ENCODE peak calls at places on chromosomes 6 and 20, in seven cellular contexts. R is tibial artery, F is left ventricle myocardium inferior, K is PC-9, P is astrocyte of the spinal cord, E is body of pancreas, O is heart left ventricle. G is an unnamed sample.

GRCh38 chr20:47758517-47759450 is 26.5 kb downstream of the SULF2 start:
- DNase-seq in R (no peak), F (no peak), K (no peak), P (no peak), E (no peak), O (no peak), G (peak)

GRCh38 chr6:13302751-13303667 is 25.3 kb downstream of the TBC1D7 start:
- DNase-seq in R (peak), F (peak), K (peak), P (peak), E (peak), O (peak), G (peak)

GRCh38 chr6:4672772-4673171 is 103.4 kb upstream of the CDYL start:
- DNase-seq in R (no peak), F (no peak), K (no peak), P (no peak), E (no peak), O (no peak), G (no peak)

GRCh38 chr20:11919046-11919445 is 1.4 kb downstream of the BTBD3 start:
- DNase-seq in R (no peak), F (peak), K (no peak), P (peak), E (peak), O (peak), G (no peak)

GRCh38 chr20:5657190-5657872 is 92.9 kb upstream of the SHLD1 start:
- DNase-seq in R (peak), F (peak), K (peak), P (peak), E (peak), O (peak), G (no peak)

GRCh38 chr6:72218125-72218524 is 331.8 kb downstream of the RIMS1 start:
- DNase-seq in R (no peak), F (no peak), K (no peak), P (peak), E (peak), O (no peak), G (peak)

GRCh38 chr6:14059791-14060436 is 57.7 kb upstream of the CD83 start:
- DNase-seq in R (no peak), F (peak), K (peak), P (no peak), E (peak), O (peak), G (no peak)

GRCh38 chr20:16477632-16478031 is 95.6 kb downstream of the KIF16B start:
- DNase-seq in R (no peak), F (no peak), K (no peak), P (no peak), E (no peak), O (no peak), G (no peak)

GRCh38 chr6:27141472-27142015 is 106.0 kb upstream of the PRSS16 start:
- DNase-seq in R (no peak), F (no peak), K (no peak), P (no peak), E (no peak), O (no peak), G (no peak)

GRCh38 chr6:27139753-27140522 is 107.6 kb upstream of the PRSS16 start:
- DNase-seq in R (no peak), F (no peak), K (no peak), P (peak), E (no peak), O (no peak), G (peak)

GRCh38 chr6:27143474-27144026 is 104.0 kb upstream of the PRSS16 start:
- DNase-seq in R (no peak), F (no peak), K (no peak), P (no peak), E (no peak), O (no peak), G (no peak)

GRCh38 chr6:27138837-27139752 is 108.4 kb upstream of the PRSS16 start:
- DNase-seq in R (no peak), F (peak), K (peak), P (peak), E (no peak), O (peak), G (peak)

DNA sequence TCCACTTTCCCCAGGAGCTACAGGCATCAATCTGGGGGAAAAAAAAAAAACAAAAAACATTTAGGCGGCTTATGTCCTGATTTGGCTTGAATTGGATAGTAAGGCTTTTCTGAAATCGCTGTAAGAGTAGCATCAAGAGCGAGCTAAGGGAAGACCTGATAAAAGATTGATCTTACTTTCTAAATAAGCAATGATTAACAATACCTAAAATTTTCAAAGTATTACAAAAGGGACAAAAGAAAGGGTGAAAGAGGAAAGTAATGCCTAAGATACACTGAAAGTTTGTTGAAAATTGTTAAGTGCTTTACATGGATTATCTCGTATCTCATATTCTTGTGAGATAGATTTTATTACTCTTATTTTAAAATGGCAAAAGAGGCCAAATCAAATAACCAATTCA is 106.5 kb upstream of the PRSS16 start:
- DNase-seq in R (no peak), F (no peak), K (no peak), P (no peak), E (no peak), O (no peak), G (no peak)
- H3K4me3 ChIP-seq in R (no peak), F (no peak), K (peak), P (no peak), E (no peak), O (no peak), G (peak)

DNA sequence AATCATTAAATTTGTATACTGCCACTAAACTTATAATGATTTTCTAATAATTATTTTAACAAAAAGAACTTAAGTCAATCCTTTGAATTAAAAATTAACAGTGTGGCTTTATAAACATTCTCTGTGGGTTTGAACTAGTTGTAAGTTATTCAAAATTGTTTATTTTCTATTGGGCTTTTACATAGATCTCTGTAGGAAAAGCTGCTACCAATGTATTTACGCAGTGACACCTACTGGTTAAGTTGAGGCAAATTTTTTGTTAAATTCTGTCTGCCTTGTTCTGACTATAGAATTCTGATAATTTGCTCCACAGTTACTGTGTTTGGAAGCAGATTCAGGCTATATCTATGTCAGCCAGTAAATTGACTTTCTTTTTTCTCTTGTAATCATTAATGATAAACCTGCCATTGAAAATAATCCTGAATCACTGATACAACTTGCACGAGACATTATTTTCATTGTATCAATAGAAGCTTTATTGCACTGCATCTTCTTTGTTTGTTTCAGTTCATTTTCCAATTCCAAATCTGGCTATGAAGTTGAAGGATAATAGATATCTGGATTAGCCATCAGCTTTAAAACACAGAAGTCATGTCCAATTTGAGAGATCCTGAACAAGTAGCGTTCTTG is 66.0 kb upstream of the UTRN start:
- DNase-seq in R (no peak), F (no peak), K (peak), P (peak), E (no peak), O (no peak), G (peak)
- TF ChIP-seq CTCF in R (peak), F (peak), K (peak), P (peak), E (peak), O (peak), G (peak)

GRCh38 chr6:93571341-93571740 is 152.0 kb upstream of the EPHA7 start:
- DNase-seq in R (no peak), F (no peak), K (no peak), P (no peak), E (no peak), O (no peak), G (no peak)

GRCh38 chr6:93581371-93581770 is 162.0 kb upstream of the EPHA7 start:
- DNase-seq in R (no peak), F (no peak), K (no peak), P (no peak), E (no peak), O (no peak), G (no peak)

GRCh38 chr6:93580441-93580840 is 161.1 kb upstream of the EPHA7 start:
- DNase-seq in R (no peak), F (no peak), K (no peak), P (no peak), E (no peak), O (no peak), G (no peak)

DNA sequence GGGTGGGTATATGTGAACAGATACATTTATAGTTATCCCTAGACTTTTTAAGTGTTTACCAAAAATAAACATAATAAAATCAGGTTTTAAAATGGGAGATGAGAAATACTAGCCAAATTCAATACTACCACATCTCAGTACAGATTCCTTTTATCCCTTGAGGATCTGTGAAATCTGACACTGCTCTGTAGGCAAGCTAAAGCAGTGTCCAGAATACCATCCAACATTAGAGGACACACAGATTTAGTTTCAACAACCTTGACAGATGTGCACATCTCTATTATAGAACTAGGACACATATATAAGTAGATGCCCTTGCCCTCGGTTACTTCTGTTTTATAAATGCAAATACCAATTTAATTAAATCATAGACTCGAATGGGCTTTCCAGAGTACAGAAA is 156.1 kb upstream of the EPHA7 start:
- DNase-seq in R (no peak), F (no peak), K (no peak), P (no peak), E (no peak), O (no peak), G (no peak)
- H3K4me3 ChIP-seq in R (no peak), F (no peak), K (no peak), P (no peak), E (no peak), O (no peak), G (no peak)

DNA sequence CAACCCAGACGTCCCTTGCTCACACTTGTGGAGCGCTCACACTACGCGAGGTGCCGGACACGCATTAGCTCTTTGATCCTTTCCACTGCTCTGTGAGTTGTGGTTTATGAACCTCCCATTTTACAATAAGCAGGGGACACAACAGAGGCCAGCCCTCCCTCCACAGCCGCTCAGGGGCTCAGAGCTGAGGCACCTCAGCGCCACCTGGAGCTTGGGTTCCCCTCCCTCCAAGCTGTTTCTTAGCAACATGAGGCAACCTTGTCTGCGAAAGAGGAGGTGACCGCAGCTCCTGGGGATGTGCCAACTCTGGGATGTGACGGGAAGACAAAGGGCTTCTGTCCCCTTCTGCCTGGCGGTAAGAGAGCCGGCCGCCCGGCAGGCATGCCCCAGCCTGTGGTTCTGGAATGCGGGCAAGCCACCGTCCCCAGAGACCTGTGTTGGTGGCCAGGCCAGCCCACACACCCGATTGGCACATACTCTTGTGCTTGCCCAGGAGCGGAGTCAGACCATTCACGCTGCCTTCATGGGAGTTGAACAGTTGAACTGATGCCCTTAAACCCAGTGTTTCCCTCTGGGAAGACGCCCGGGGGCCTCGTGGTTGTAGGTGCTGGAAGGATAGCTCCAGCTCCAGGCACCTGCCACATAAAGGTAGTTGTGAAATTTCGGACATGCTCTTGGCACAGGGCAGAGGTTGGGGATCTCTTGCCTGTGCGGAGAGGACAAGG is 44.5 kb downstream of the RBM38 start:
- DNase-seq in R (peak), F (peak), K (peak), P (peak), E (peak), O (peak), G (peak)
- TF ChIP-seq CTCF in R (no peak), F (no peak), K (no peak), P (no peak), E (no peak), O (no peak), G (peak)

GRCh38 chr6:32189742-32190053 is 304 bp downstream of the PBX2 start:
- DNase-seq in R (no peak), F (peak), K (no peak), P (no peak), E (no peak), O (no peak), G (no peak)

GRCh38 chr6:32191696-32192607 is 491 bp downstream of the GPSM3 start:
- DNase-seq in R (no peak), F (no peak), K (no peak), P (no peak), E (peak), O (no peak), G (no peak)

GRCh38 chr6:32190054-32190945 is at the start of gene PBX2:
- DNase-seq in R (peak), F (peak), K (peak), P (peak), E (peak), O (peak), G (peak)

GRCh38 chr6:32192608-32193039 is at the start of gene GPSM3:
- DNase-seq in R (no peak), F (peak), K (no peak), P (no peak), E (no peak), O (peak), G (peak)

DNA sequence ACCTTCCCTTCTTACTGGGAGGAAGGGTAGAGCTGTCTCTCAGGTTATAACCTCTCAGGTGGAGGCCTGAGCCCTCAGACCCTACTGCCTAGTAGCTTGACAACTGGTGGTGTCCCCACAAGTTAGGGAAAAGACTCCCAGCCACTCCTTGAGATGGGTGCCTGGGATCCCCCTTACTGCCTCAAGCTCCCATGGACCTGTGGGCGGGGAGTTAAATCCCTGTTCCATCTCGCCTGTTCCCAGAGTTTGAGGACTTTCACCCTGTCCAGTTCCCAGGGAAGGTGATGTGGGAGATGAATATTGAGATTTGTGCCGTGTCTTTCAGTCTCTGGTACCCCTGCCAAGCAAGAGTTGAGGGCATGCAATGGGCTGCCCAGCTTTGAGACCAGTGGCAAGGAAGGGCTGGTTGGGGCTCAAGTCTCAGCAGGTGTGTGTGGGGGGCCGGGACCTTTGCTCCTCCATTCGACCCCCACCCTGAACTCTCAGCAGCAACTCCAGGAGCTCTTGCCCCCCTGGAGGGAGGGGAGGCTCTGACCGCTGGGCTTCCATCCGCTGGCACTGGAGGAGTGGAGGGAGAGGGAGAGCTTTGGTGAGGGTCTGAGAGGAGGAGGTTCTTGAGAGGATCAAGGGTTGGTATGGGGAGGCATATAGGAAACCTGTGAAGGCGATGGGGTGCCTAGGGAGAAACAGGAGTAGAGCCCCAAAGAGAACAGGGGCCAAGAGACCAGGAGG is 1.1 kb upstream of the PBX2 start:
- DNase-seq in R (no peak), F (no peak), K (no peak), P (no peak), E (no peak), O (no peak), G (no peak)
- H3K4me3 ChIP-seq in R (peak), F (peak), K (no peak), P (peak), E (no peak), O (peak), G (peak)

GRCh38 chr20:45400346-45401031 is 7.6 kb upstream of the DBNDD2 start:
- DNase-seq in R (no peak), F (no peak), K (no peak), P (no peak), E (no peak), O (no peak), G (no peak)
- TF ChIP-seq CTCF in R (no peak), F (no peak), K (no peak), P (no peak), E (no peak), O (no peak), G (no peak)

GRCh38 chr20:3751664-3752385 is 15.7 kb downstream of the ADISSP start:
- DNase-seq in R (peak), F (peak), K (no peak), P (no peak), E (peak), O (peak), G (no peak)

GRCh38 chr20:3749689-3750639 is 17.5 kb downstream of the HSPA12B start:
- DNase-seq in R (no peak), F (no peak), K (no peak), P (no peak), E (peak), O (no peak), G (peak)

GRCh38 chr20:3753098-3753497 is 14.5 kb downstream of the ADISSP start:
- DNase-seq in R (peak), F (no peak), K (peak), P (peak), E (peak), O (peak), G (peak)

GRCh38 chr20:3752386-3752759 is 15.2 kb downstream of the ADISSP start:
- DNase-seq in R (no peak), F (no peak), K (no peak), P (no peak), E (no peak), O (no peak), G (no peak)

GRCh38 chr20:3751284-3751663 is 16.3 kb downstream of the ADISSP start:
- DNase-seq in R (no peak), F (no peak), K (no peak), P (no peak), E (no peak), O (no peak), G (no peak)
- H3K4me3 ChIP-seq in R (no peak), F (peak), K (no peak), P (no peak), E (no peak), O (peak), G (no peak)

DNA sequence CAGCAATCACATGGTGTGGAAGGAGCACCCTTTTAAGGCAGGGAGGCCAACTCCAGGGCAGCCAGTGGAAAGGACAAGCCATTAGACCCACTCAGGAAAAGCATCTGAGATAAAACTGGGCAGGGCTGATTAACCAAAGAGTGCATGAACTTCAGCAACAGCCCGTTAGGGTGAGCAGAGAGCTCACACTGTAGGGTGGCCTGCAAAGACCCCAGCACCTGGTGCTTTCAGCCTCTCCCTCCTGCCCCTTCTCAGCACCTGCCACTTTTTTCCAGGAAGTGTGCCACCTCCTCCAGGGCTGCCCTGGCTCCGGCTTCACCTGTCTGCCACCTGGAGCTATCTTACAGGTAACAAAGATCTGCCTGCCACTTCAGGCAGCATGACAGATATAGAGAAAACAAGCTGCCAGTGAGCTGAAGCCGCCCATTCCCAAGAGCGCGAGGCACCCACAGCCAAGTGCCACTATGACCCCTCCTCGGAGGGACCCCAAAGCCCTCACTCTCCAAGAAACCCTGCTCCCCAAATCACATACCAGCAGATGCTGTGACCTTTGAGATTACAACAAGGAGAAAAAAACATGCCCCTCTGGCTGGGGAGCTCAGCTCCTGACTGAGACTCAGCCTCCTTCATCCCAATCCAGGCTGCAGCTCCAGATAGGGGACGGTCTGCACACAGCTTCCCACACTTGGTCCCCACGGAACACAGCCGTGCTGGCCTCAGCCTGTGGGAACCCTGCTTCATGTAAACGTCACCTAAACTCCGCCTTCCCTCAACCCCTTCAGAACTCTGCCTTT is 71.2 kb downstream of the ABHD12 start:
- DNase-seq in R (no peak), F (no peak), K (no peak), P (no peak), E (no peak), O (peak), G (no peak)
- TF ChIP-seq CTCF in R (no peak), F (no peak), K (no peak), P (no peak), E (no peak), O (no peak), G (no peak)

DNA sequence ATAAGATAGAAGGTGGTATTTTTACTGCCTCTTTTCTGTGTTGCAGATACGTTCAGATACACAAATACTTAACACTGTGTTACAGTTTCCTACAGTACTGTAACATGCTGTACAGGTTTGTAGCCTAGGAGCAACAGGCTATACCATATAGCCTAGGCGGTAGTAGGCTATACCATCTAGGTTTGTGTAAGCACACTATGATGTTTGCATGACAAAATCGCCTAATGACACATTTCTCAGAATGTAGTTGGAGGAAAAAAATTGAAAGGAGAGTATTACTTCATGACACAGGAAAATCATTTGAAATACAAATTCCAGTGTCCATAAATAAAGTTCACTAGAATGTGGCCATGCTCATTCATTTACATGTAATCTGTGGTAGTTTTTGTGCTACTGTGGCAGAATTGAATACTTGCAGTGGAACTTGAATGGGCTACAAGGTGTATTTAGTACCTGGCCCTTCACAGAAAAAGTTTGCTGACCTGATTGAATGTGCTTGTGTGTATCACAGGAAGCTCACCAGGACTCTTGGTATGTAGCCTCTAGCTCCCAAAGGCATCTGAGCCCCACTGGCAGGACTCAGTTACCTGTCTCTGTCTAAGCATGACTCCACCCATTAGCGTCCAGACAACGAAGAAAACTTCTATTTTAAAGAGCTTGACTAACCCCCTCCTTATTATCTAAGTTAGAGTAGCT is 18.8 kb downstream of the TOP1 start:
- DNase-seq in R (no peak), F (no peak), K (no peak), P (no peak), E (no peak), O (no peak), G (no peak)
- H3K4me3 ChIP-seq in R (peak), F (peak), K (peak), P (no peak), E (no peak), O (no peak), G (no peak)

G was measured in NB4.